ENCODE peak calls at places on chromosomes 3 and 15, in nine cellular contexts. C is CD4-positive, alpha-beta T cell; L is smooth muscle cell of the brain vasculature; F is CD8-positive, alpha-beta memory T cell; E is activated naive CD4-positive, alpha-beta T cell treated with anti-CD3 and anti-CD28 coated beads, Interleukin-2, amount 10 ng/mL, durations not matched to agents 7 days and 5 days; Z is T-cell; X is EH; V is foreskin keratinocyte; Y is stromal cell of bone marrow. K is an unnamed sample.

GRCh38 chr3:63635186-63635585 is 17.3 kb upstream of the SNTN start:
- DNase-seq in X (no peak), Z (no peak), C (no peak), F (no peak), L (no peak), Y (no peak), E (no peak), V (no peak), K (no peak)

GRCh38 chr3:16357698-16358097 is 92.7 kb downstream of the OXNAD1 start:
- DNase-seq in X (no peak), Y (no peak), F (no peak), Z (no peak), C (no peak), L (no peak), E (no peak), V (no peak), K (no peak)

GRCh38 chr15:70778258-70779076 is 15.1 kb upstream of the UACA start:
- DNase-seq in F (no peak), E (no peak), V (peak), C (no peak), Z (no peak), X (peak), Y (no peak), L (no peak), K (peak)

GRCh38 chr3:16426665-16427064 is 86.8 kb downstream of the RFTN1 start:
- DNase-seq in V (no peak), Y (no peak), C (no peak), Z (no peak), F (no peak), E (no peak), L (no peak), X (no peak), K (no peak)

GRCh38 chr15:92142242-92143232 is 251.1 kb upstream of the ST8SIA2 start:
- DNase-seq in F (no peak), E (no peak), Y (peak), Z (no peak), V (no peak), L (no peak), C (no peak), X (no peak), K (no peak)

GRCh38 chr15:73630030-73630429 is 3.2 kb downstream of the NPTN start:
- DNase-seq in C (no peak), L (no peak), F (no peak), X (no peak), V (no peak), Y (no peak), Z (no peak), E (no peak), K (no peak)

GRCh38 chr3:14806641-14807263 is 12.0 kb upstream of the FGD5 start:
- DNase-seq in Z (no peak), Y (no peak), F (no peak), L (no peak), C (no peak), X (peak), V (no peak), E (peak), K (peak)

GRCh38 chr3:194251007-194251406 is 100.1 kb downstream of the CPN2 start:
- DNase-seq in Y (no peak), F (no peak), X (no peak), V (no peak), E (no peak), L (no peak), C (no peak), Z (no peak), K (no peak)

GRCh38 chr3:88321696-88322095 is 171.9 kb downstream of the C3orf38 start:
- DNase-seq in C (no peak), V (no peak), X (no peak), L (peak), E (no peak), Y (peak), Z (no peak), F (no peak), K (no peak)

GRCh38 chr15:86164222-86164898 is 84.7 kb downstream of the AGBL1 start:
- DNase-seq in F (no peak), V (no peak), X (no peak), C (no peak), Y (no peak), L (no peak), Z (no peak), E (no peak), K (peak)

GRCh38 chr3:114841515-114841914 is 305.6 kb downstream of the ZBTB20 start:
- DNase-seq in F (no peak), X (peak), E (no peak), L (no peak), Z (no peak), Y (no peak), V (peak), C (no peak), K (peak)

GRCh38 chr3:194142156-194142910 is 6.4 kb downstream of the HES1 start:
- DNase-seq in C (no peak), V (no peak), E (no peak), X (no peak), L (no peak), Y (no peak), Z (no peak), F (no peak), K (no peak)

GRCh38 chr15:85097250-85097649 is 115.6 kb downstream of the PDE8A start:
- DNase-seq in L (no peak), V (no peak), C (no peak), X (no peak), F (no peak), E (no peak), Z (no peak), Y (no peak), K (no peak)

GRCh38 chr3:58052373-58053273 is 44.4 kb downstream of the FLNB start:
- DNase-seq in C (no peak), L (peak), X (peak), E (no peak), F (no peak), V (peak), Z (no peak), Y (peak), K (peak)

GRCh38 chr15:48954538-48954937 is 9.2 kb downstream of the SHC4 start:
- DNase-seq in C (no peak), X (peak), Z (no peak), E (no peak), V (no peak), F (no peak), Y (no peak), L (no peak), K (no peak)

GRCh38 chr3:61526307-61526706 is 35.1 kb upstream of the PTPRG start:
- DNase-seq in X (no peak), Y (no peak), C (no peak), L (no peak), V (no peak), E (no peak), F (no peak), Z (no peak), K (no peak)

GRCh38 chr3:139281096-139281495 is 62.7 kb upstream of the MRPS22 start:
- DNase-seq in C (no peak), E (no peak), L (no peak), Z (no peak), F (no peak), V (no peak), X (peak), Y (peak), K (no peak)

GRCh38 chr3:33831053-33831452 is 32.6 kb downstream of the PDCD6IP start:
- DNase-seq in Y (no peak), F (no peak), C (no peak), Z (no peak), E (no peak), V (peak), L (no peak), X (peak), K (peak)

GRCh38 chr3:11224870-11225251 is 47.3 kb upstream of the ATG7 start:
- DNase-seq in V (no peak), F (no peak), E (no peak), L (no peak), X (no peak), C (no peak), Z (no peak), Y (no peak), K (no peak)

GRCh38 chr15:92187975-92188374 is 205.7 kb upstream of the ST8SIA2 start:
- DNase-seq in V (no peak), Z (no peak), E (no peak), C (no peak), X (no peak), Y (no peak), F (no peak), L (no peak), K (no peak)

GRCh38 chr3:129888739-129889138 is 4.8 kb downstream of the TMCC1 start:
- DNase-seq in Z (no peak), F (no peak), E (no peak), C (no peak), L (peak), Y (peak), X (peak), V (peak), K (peak)

GRCh38 chr3:13891492-13892073 is 11.7 kb upstream of the WNT7A start:
- DNase-seq in V (no peak), Y (no peak), F (no peak), Z (no peak), E (no peak), C (no peak), X (peak), L (no peak), K (no peak)

GRCh38 chr3:49313902-49314676 is 25.8 kb downstream of the USP4 start:
- DNase-seq in F (no peak), V (no peak), E (no peak), L (peak), C (no peak), Z (no peak), X (peak), Y (peak), K (no peak)

GRCh38 chr15:90680371-90680935 is 36.7 kb upstream of the BLM start:
- DNase-seq in Z (no peak), L (peak), X (peak), E (no peak), Y (peak), C (no peak), F (no peak), V (peak), K (peak)

GRCh38 chr15:41944313-41944940 is 27.9 kb downstream of the EHD4 start:
- DNase-seq in V (peak), L (no peak), X (peak), C (no peak), Y (peak), F (no peak), Z (no peak), E (no peak), K (no peak)

GRCh38 chr3:32577621-32578556 is 7.2 kb upstream of the DYNC1LI1 start:
- DNase-seq in Z (no peak), V (no peak), F (no peak), X (peak), L (no peak), Y (no peak), E (no peak), C (no peak), K (no peak)

GRCh38 chr15:76799760-76800159 is 105.4 kb downstream of the SCAPER start:
- DNase-seq in F (no peak), Z (no peak), X (peak), V (peak), E (no peak), C (no peak), L (no peak), Y (peak), K (peak)

GRCh38 chr3:107841864-107842263 is 249.0 kb downstream of the CD47 start:
- DNase-seq in Z (no peak), E (no peak), Y (no peak), F (no peak), V (peak), L (no peak), C (no peak), X (no peak), K (no peak)

GRCh38 chr3:60136606-60137005 is 1086.8 kb upstream of the CFAP20DC start:
- DNase-seq in Y (no peak), F (no peak), Z (no peak), E (no peak), L (no peak), C (no peak), X (no peak), V (no peak), K (no peak)

GRCh38 chr15:63385911-63386531 is 4.4 kb upstream of the CA12 start:
- DNase-seq in F (no peak), E (no peak), L (no peak), Z (no peak), V (peak), C (no peak), Y (no peak), X (no peak), K (peak)

GRCh38 chr3:85387913-85388510 is 429.2 kb downstream of the CADM2 start:
- DNase-seq in F (no peak), C (no peak), V (no peak), X (no peak), Y (no peak), Z (no peak), L (no peak), E (no peak), K (no peak)

GRCh38 chr3:9808345-9809037 is 1.6 kb upstream of the TTLL3 start:
- DNase-seq in X (peak), Y (no peak), E (peak), Z (peak), F (peak), C (peak), L (no peak), V (no peak), K (no peak)

GRCh38 chr3:126459111-126459762 is 16.5 kb downstream of the ZXDC start:
- DNase-seq in E (no peak), F (no peak), X (no peak), Y (no peak), Z (no peak), C (no peak), V (no peak), L (no peak), K (no peak)

GRCh38 chr3:138493804-138494606 is 59.6 kb downstream of the ESYT3 start:
- DNase-seq in C (no peak), Y (peak), E (no peak), Z (no peak), V (peak), F (no peak), L (no peak), X (peak), K (peak)

GRCh38 chr15:22265056-22265945 is 185.0 kb downstream of the OR4M2 start:
- DNase-seq in Y (no peak), L (no peak), C (no peak), X (no peak), E (no peak), F (peak), V (no peak), Z (peak), K (no peak)

GRCh38 chr3:46908986-46909534 is 31.5 kb downstream of the PTH1R start:
- DNase-seq in F (no peak), L (no peak), Z (no peak), C (no peak), Y (no peak), X (no peak), V (no peak), E (no peak), K (no peak)

GRCh38 chr3:170089862-170090600 is 52.2 kb downstream of the GPR160 start:
- DNase-seq in X (no peak), Y (no peak), Z (no peak), F (no peak), V (no peak), L (no peak), C (no peak), E (no peak), K (no peak)